ENCODE peak calls at places on chromosomes 12 and 14, in four cellular contexts. F is CD8-positive, alpha-beta memory T cell; Q is IMR-90; J is Karpas-422. S is an unnamed sample.

GRCh38 chr14:23362200-23362599 is 2.8 kb downstream of the EFS start:
- DNase-seq in F (no peak), Q (peak; percentile 45), J (no peak), S (no peak)

GRCh38 chr14:31536201-31536960 is 24.8 kb upstream of the NUBPL start:
- DNase-seq in F (no peak), Q (no peak), J (no peak), S (no peak)

GRCh38 chr12:3557136-3557697 is 66.2 kb downstream of the PRMT8 start:
- DNase-seq in F (no peak), Q (no peak), J (no peak), S (no peak)

GRCh38 chr12:103676863-103677262 is 89.8 kb downstream of the STAB2 start:
- DNase-seq in F (no peak), Q (no peak), J (no peak), S (no peak)

GRCh38 chr14:69471916-69472315 is 12.6 kb upstream of the PLEKHD1 start:
- DNase-seq in F (no peak), Q (no peak), J (no peak), S (no peak)

GRCh38 chr12:127773520-127773919 is 493.4 kb upstream of the TMEM132C start:
- DNase-seq in F (no peak), Q (no peak), J (peak; percentile 47), S (no peak)

GRCh38 chr12:3580071-3580749 is 89.2 kb downstream of the PRMT8 start:
- DNase-seq in F (no peak), Q (no peak), J (no peak), S (no peak)

GRCh38 chr12:95325501-95325900 is 107.9 kb downstream of the VEZT start:
- DNase-seq in F (no peak), Q (no peak), J (no peak), S (no peak)

GRCh38 chr14:52377940-52378339 is 63.8 kb downstream of the PTGER2 start:
- DNase-seq in F (no peak), Q (no peak), J (peak; percentile 80), S (no peak)

GRCh38 chr12:132484891-132485441 is 5.0 kb upstream of the FBRSL1 start:
- DNase-seq in F (no peak), Q (no peak), J (no peak), S (no peak)

GRCh38 chr12:104433061-104433460 is 23.7 kb upstream of the CHST11 start:
- DNase-seq in F (no peak), Q (no peak), J (no peak), S (no peak)

GRCh38 chr14:81430284-81430683 is 30.2 kb upstream of the STON2 start:
- DNase-seq in F (no peak), Q (no peak), J (no peak), S (no peak)

GRCh38 chr12:57069522-57069921 is 9.1 kb downstream of the NEMP1 start:
- DNase-seq in F (peak; percentile 43), Q (peak; percentile 87), J (peak; percentile 92), S (peak; percentile 24)

GRCh38 chr12:77591959-77592358 is 238.7 kb upstream of the NAV3 start:
- DNase-seq in F (no peak), Q (no peak), J (no peak), S (no peak)

GRCh38 chr12:48988030-48988649 is 10.0 kb downstream of the WNT1 start:
- DNase-seq in F (peak; percentile 68), Q (peak; percentile 37), J (peak; percentile 87), S (peak; percentile 65)

GRCh38 chr12:117190210-117190781 is at the start of gene FBXO21:
- DNase-seq in F (peak; percentile 90), Q (peak; percentile 74), J (peak; percentile 96), S (peak; percentile 90)

GRCh38 chr12:76264617-76265016 is 83.6 kb downstream of the BBS10 start:
- DNase-seq in F (no peak), Q (peak; percentile 44), J (no peak), S (no peak)

GRCh38 chr12:79183946-79184345 is 319.4 kb downstream of the SYT1 start:
- DNase-seq in F (no peak), Q (peak; percentile 33), J (no peak), S (no peak)

GRCh38 chr12:77324763-77325468 is 259.5 kb upstream of the E2F7 start:
- DNase-seq in F (no peak), Q (peak; percentile 61), J (no peak), S (no peak)

GRCh38 chr12:67752226-67752732 is 103.7 kb downstream of the DYRK2 start:
- DNase-seq in F (no peak), Q (peak; percentile 58), J (no peak), S (no peak)

GRCh38 chr12:49967042-49967776 is 5.5 kb downstream of the AQP5 start:
- DNase-seq in F (peak; percentile 87), Q (peak; percentile 78), J (peak; percentile 96), S (peak; percentile 78)

GRCh38 chr14:64682173-64682710 is 22.0 kb upstream of the PLEKHG3 start:
- DNase-seq in F (no peak), Q (peak; percentile 38), J (no peak), S (no peak)

GRCh38 chr12:64610092-64610659 is at the start of gene RASSF3:
- DNase-seq in F (peak; percentile 77), Q (peak; percentile 67), J (peak; percentile 94), S (peak; percentile 76)

GRCh38 chr14:72420749-72421452 is 473.0 kb downstream of the DPF3 start:
- DNase-seq in F (peak; percentile 56), Q (peak; percentile 49), J (peak; percentile 95), S (peak; percentile 51)

GRCh38 chr14:64465856-64466554 is 706 bp downstream of the AKAP5 start:
- DNase-seq in F (no peak), Q (peak; percentile 61), J (no peak), S (no peak)

GRCh38 chr12:14628771-14629170 is 61.1 kb upstream of the PLBD1 start:
- DNase-seq in F (no peak), Q (no peak), J (peak; percentile 72), S (no peak)

GRCh38 chr12:65956056-65956738 is 131.9 kb downstream of the HMGA2 start:
- DNase-seq in F (no peak), Q (no peak), J (no peak), S (no peak)

GRCh38 chr12:65958456-65958855 is 134.2 kb downstream of the HMGA2 start:
- DNase-seq in F (no peak), Q (peak; percentile 59), J (no peak), S (no peak)

GRCh38 chr12:65961731-65962130 is 137.4 kb downstream of the HMGA2 start:
- DNase-seq in F (no peak), Q (no peak), J (no peak), S (no peak)

GRCh38 chr12:65960820-65961691 is 136.8 kb downstream of the HMGA2 start:
- DNase-seq in F (no peak), Q (peak; percentile 53), J (no peak), S (no peak)

DNA sequence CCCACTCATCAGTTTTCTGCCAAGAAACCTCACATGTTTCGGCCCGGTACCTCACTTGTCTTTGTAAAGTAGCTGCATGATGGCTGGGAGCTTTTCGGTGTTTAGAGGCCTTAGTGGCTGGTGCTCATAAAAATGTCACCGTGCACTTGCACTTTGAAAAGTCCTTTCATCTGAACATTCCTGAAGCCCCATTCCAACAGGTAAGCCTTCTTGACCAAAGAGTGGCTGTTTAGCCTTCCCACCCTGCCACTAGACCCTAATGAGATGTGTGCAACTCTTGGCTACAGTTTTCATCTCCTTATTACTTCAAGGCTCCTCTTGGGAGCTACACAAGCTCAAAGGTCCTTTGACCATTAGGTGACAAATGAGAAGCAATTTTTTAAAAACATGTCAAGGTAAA is 135.2 kb downstream of the HMGA2 start:
- DNase-seq in F (no peak), Q (no peak), J (no peak), S (no peak)
- H3K4me1 ChIP-seq in F (no peaks in the 10 kb centered on the region), Q (peaks cover 17% of the 10 kb centered on the region), J (no peaks in the 10 kb centered on the region), S (no peaks in the 10 kb centered on the region)

DNA sequence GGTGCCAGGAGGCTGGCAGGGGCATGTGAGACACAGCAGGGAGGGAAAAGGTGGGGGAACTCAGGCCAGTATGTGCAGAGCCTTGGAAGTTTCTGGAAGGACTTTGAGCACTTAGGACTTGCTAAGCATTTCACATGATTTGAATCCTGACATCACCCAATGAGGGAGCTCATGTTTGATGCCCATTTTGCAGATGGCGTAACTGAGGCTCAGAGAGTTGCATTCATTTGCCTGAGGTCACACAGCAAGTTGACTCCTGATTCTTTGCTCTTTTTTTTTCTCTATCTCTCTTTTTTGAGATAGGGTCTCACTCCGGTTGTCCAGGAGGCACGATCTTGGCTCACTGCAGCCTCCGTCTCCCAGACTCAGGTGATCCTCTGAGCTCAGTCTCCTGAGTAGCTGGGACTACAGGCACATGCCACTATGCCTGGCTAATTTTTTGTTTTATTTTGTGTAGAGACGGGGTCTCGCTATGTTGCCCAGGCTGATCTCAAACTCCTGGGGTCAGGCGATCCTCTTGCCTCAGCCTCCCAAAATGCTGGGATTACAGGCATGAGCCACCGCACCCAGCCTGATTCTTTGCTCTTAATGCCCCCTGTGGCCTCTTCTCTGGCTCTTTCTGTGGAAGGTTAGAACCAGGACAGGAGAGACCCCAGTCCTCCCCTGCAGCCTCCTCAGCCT is 246.1 kb downstream of the RBM19 start:
- DNase-seq in F (no peak), Q (no peak), J (no peak), S (no peak)
- H3K4me1 ChIP-seq in F (no peaks in the 10 kb centered on the region), Q (no peaks in the 10 kb centered on the region), J (no peaks in the 10 kb centered on the region), S (no peaks in the 10 kb centered on the region)

DNA sequence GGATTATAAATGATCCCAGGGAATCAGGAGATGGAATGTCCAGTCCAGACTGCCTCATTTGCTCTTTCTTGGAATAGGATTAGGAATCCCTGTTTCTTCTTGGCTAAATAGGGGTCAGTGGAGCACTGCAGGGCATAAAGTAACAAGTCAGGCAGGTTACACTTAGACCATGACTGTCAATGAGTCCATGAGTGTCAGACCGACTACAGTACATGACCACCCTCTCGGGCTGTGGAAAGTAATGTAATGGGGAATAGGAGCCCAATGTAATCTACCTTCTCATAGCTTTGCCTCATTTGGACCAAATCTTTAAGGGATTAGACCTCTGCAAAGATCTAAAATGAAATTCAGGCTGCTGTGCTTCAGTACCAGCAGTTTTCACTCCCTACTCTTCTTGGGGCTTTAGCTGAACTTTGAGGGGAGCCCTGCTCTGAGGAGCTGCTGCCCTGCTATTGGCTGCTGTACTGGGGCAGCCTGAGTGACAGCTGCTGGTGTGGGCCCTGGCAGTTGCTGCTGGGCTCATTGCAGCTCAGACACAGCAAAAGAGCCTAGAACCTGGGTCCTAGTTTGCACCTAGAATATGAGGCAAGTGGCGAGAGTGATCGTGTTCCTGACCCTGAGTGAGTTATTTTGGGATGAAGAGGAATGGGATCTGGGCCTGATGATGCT is 62.2 kb upstream of the OR4E1 start:
- DNase-seq in F (no peak), Q (no peak), J (no peak), S (no peak)
- H3K4me1 ChIP-seq in F (no peaks in the 10 kb centered on the region), Q (no peaks in the 10 kb centered on the region), J (no peaks in the 10 kb centered on the region), S (no peaks in the 10 kb centered on the region)

GRCh38 chr12:51678086-51678724 is 87.2 kb downstream of the SCN8A start:
- DNase-seq in F (no peak), Q (peak; percentile 67), J (peak; percentile 74), S (no peak)

GRCh38 chr12:51686727-51687126 is 95.7 kb downstream of the SCN8A start:
- DNase-seq in F (no peak), Q (peak; percentile 42), J (no peak), S (no peak)

GRCh38 chr12:51687142-51687935 is 96.3 kb downstream of the SCN8A start:
- DNase-seq in F (no peak), Q (peak; percentile 59), J (no peak), S (no peak)

DNA sequence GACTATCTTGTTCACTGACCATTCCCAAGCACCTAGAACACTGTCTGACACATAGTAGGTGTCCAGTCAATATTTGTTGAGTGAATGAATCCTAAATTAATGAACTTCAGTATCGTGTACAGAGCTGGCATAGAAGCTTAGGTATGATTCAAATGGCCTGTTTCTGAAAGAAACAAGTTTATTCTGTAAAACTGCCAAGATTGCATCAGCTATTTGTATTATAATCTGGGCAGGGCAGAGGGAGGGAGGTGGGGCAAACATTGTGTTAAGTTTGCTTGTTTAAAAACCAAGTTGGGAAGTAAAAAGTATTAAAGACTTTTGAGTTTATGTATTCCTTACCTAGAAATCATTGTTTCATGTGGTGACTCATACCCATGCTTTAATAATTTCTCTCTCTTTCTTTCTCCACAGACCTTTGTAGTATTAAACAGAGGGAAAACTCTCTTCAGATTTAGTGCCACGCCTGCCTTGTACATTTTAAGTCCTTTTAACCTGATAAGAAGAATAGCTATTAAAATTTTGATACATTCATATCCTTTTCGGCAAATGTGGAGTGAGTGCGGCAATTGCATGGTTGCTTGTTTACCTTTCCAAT is 92.8 kb downstream of the SCN8A start:
- DNase-seq in F (no peak), Q (peak; percentile 65), J (no peak), S (no peak)
- H3K4me1 ChIP-seq in F (no peaks in the 10 kb centered on the region), Q (peaks cover 4% of the 10 kb centered on the region), J (no peaks in the 10 kb centered on the region), S (no peaks in the 10 kb centered on the region)